ENCODE peak calls at places on chromosomes 2 and 18, in four cellular contexts. Z, O, R and S are unnamed samples. For H3K9me3, the result is how much of the 10 kb centered on the place peaks cover.

GRCh38 chr2:72572501-72572900 is 253.3 kb downstream of the EXOC6B start:
- DNase-seq in Z (no peak), O (no peak), R (no peak), S (no peak)

GRCh38 chr2:184734338-184734737 is 136.0 kb downstream of the ZNF804A start:
- DNase-seq in Z (no peak), O (no peak), R (no peak), S (no peak)

GRCh38 chr2:195863564-195863963 is 205.1 kb downstream of the DNAH7 start:
- DNase-seq in Z (no peak), O (no peak), R (no peak), S (no peak)

GRCh38 chr2:177075254-177075653 is 137.3 kb upstream of the HNRNPA3 start:
- DNase-seq in Z (no peak), O (no peak), R (no peak), S (no peak)

GRCh38 chr18:58148954-58149471 is 105.0 kb downstream of the NEDD4L start:
- DNase-seq in Z (no peak), O (no peak), R (no peak), S (no peak)

GRCh38 chr2:159131267-159131790 is 155.2 kb downstream of the WDSUB1 start:
- DNase-seq in Z (no peak), O (no peak), R (no peak), S (no peak)

GRCh38 chr18:2914185-2914584 is 67.4 kb downstream of the EMILIN2 start:
- DNase-seq in Z (no peak), O (no peak), R (no peak), S (no peak)

GRCh38 chr2:71945133-71945959 is 202.3 kb downstream of the CYP26B1 start:
- DNase-seq in Z (no peak), O (no peak), R (no peak), S (no peak)

GRCh38 chr2:162058973-162059668 is 14.9 kb downstream of the DPP4 start:
- DNase-seq in Z (no peak), O (no peak), R (no peak), S (no peak)

GRCh38 chr18:23380817-23381216 is 72.3 kb upstream of the RIOK3 start:
- DNase-seq in Z (no peak), O (no peak), R (no peak), S (no peak)

GRCh38 chr2:210795506-210795905 is 239.1 kb downstream of the CPS1 start:
- DNase-seq in Z (no peak), O (no peak), R (no peak), S (no peak)

GRCh38 chr2:165876269-165876668 is 77.3 kb downstream of the TTC21B start:
- DNase-seq in Z (no peak), O (no peak), R (no peak), S (no peak)

GRCh38 chr2:75896779-75897366 is 186.2 kb upstream of the GCFC2 start:
- DNase-seq in Z (no peak), O (no peak), R (peak), S (peak)

GRCh38 chr18:56632070-56633022 is 6.0 kb downstream of the TXNL1 start:
- DNase-seq in Z (no peak), O (no peak), R (no peak), S (no peak)

GRCh38 chr2:41598161-41598894 is 449.5 kb upstream of the PKDCC start:
- DNase-seq in Z (no peak), O (no peak), R (no peak), S (no peak)

GRCh38 chr2:190488516-190489220 is 45.9 kb downstream of the NEMP2 start:
- DNase-seq in Z (no peak), O (no peak), R (no peak), S (no peak)

GRCh38 chr2:233556756-233557736 is 9.5 kb downstream of the USP40 start:
- DNase-seq in Z (no peak), O (peak), R (peak), S (peak)

GRCh38 chr2:46942143-46942526 is 26.5 kb upstream of the MCFD2 start:
- DNase-seq in Z (no peak), O (no peak), R (peak), S (peak)

GRCh38 chr2:240247868-240248820 is 107.7 kb upstream of the OTOS start:
- DNase-seq in Z (no peak), O (no peak), R (no peak), S (no peak)

GRCh38 chr18:44741551-44741950 is 60.9 kb downstream of the SETBP1 start:
- DNase-seq in Z (no peak), O (no peak), R (no peak), S (no peak)

GRCh38 chr2:239630618-239631286 is 229.9 kb upstream of the HDAC4 start:
- DNase-seq in Z (no peak), O (peak), R (peak), S (no peak)

GRCh38 chr2:190607657-190608357 is 41.1 kb upstream of the NAB1 start:
- DNase-seq in Z (peak), O (no peak), R (no peak), S (no peak)

GRCh38 chr18:47184419-47185050 is 8.4 kb upstream of the IER3IP1 start:
- DNase-seq in Z (peak), O (no peak), R (peak), S (peak)

GRCh38 chr2:43511199-43511598 is 84.6 kb downstream of the THADA start:
- DNase-seq in Z (no peak), O (no peak), R (no peak), S (no peak)

GRCh38 chr2:71358931-71359671 is 27.5 kb downstream of the ZNF638 start:
- DNase-seq in Z (no peak), O (no peak), R (no peak), S (no peak)

GRCh38 chr2:78201064-78201575 is 678.9 kb upstream of the LRRTM4 start:
- DNase-seq in Z (no peak), O (no peak), R (no peak), S (no peak)

GRCh38 chr2:165144315-165144714 is 59.5 kb downstream of the SCN3A start:
- DNase-seq in Z (no peak), O (no peak), R (no peak), S (peak)

GRCh38 chr2:19987936-19988335 is 2.0 kb downstream of the WDR35 start:
- DNase-seq in Z (no peak), O (no peak), R (no peak), S (peak)

GRCh38 chr2:127644661-127645394 is 1.1 kb upstream of the GPR17 start:
- DNase-seq in Z (no peak), O (no peak), R (no peak), S (no peak)

GRCh38 chr2:88199912-88200682 is 30.0 kb downstream of the THNSL2 start:
- DNase-seq in Z (no peak), O (no peak), R (no peak), S (no peak)

GRCh38 chr2:164458801-164459200 is 162.5 kb downstream of the GRB14 start:
- DNase-seq in Z (no peak), O (no peak), R (no peak), S (no peak)

GRCh38 chr2:100968146-100969145 is 33.6 kb upstream of the RPL31 start:
- DNase-seq in Z (no peak), O (no peak), R (no peak), S (no peak)

GRCh38 chr18:61173579-61173978 is 159.7 kb upstream of the CDH20 start:
- DNase-seq in Z (no peak), O (no peak), R (no peak), S (no peak)

GRCh38 chr18:36412778-36413177 is 115.3 kb downstream of the FHOD3 start:
- DNase-seq in Z (no peak), O (no peak), R (no peak), S (no peak)

GRCh38 chr18:63158676-63159291 is 160.8 kb downstream of the BCL2 start:
- DNase-seq in Z (no peak), O (no peak), R (no peak), S (no peak)

GRCh38 chr18:74420926-74421325 is 36.2 kb downstream of the DIPK1C start:
- DNase-seq in Z (no peak), O (no peak), R (no peak), S (no peak)

GRCh38 chr2:198004921-198005829 is 200.8 kb downstream of the PLCL1 start:
- DNase-seq in Z (no peak), O (no peak), R (no peak), S (no peak)

GRCh38 chr2:80303825-80304521 is 579 bp downstream of the LRRTM1 start:
- DNase-seq in Z (no peak), O (no peak), R (no peak), S (no peak)

GRCh38 chr2:80303006-80303741 is 1.4 kb downstream of the LRRTM1 start:
- DNase-seq in Z (no peak), O (no peak), R (no peak), S (no peak)

GRCh38 chr2:80302465-80303005 is 2.0 kb downstream of the LRRTM1 start:
- DNase-seq in Z (no peak), O (no peak), R (no peak), S (no peak)

GRCh38 chr2:80300346-80300745 is 4.2 kb downstream of the LRRTM1 start:
- DNase-seq in Z (no peak), O (no peak), R (no peak), S (no peak)

DNA sequence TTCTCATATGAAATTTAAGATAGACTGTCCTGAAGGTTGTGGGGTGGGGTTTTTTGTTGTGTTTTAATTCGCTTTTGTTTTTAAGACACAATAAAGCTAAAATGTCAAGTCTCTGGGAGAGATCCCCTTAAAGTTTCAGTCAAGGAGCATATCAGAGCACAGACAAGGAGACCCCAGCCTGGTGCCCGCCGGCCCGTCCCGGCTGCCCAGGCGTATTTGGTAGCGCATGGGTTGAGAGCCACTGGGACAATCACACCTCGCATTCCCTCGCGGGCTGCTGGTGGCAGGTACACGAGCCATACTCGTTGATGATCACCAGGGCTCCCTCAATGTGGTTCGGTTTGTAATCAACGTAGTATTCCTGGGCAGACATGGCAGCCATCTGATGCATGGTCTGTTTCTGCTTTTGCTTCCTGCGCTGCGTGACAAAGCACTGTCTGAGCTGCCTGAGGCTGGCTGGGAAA is 2.5 kb downstream of the LRRTM1 start:
- DNase-seq in Z (no peak), O (no peak), R (no peak), S (no peak)
- H2AFZ ChIP-seq in Z (no peak), O (no peak), R (no peak), S (no peak)

DNA sequence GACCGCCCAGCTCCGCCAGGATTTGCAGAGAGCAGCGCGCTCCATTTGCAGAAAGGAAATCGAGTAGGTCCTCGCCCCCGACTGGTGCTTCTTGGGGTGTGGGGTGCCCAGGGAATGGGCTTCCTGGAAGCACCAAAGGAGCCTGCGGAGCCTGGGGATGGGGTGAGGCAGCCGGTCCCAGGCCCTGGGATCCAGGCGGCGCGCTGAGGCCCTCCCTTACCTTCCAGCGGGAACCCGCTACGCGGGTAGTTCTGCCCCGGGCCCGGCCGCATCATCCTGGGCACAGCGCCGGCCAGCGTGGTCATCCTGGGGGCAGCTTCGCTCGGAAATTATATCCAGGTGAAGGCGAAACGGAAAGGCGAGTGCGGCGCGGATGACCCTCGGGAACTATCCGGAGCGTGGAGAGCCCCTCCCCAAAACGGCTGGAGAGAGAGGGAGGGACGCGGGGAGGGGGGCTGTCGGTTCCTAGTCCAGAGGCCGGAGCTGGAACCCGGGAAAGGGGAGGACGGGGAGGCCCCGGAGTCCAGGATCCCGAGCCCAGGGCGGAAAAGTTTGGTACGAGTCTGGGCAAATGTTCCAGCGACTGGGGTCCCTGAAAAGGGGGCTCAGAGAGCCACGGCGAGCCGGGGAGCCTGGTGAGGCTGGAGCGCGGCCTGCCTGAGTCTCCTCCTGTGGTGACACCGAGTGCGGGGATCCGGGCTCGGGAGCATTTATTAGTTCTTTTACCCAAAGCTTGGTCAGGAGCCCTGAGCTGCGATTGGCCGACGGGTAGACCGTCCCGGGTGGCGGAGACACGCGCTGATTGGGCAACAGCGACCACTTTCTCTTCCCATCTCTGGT is at the start of gene PAX3:
- DNase-seq in Z (no peak), O (no peak), R (no peak), S (no peak)
- H3K9me3 ChIP-seq in Z (under half), O (under half), R (under half), S (under half)

DNA sequence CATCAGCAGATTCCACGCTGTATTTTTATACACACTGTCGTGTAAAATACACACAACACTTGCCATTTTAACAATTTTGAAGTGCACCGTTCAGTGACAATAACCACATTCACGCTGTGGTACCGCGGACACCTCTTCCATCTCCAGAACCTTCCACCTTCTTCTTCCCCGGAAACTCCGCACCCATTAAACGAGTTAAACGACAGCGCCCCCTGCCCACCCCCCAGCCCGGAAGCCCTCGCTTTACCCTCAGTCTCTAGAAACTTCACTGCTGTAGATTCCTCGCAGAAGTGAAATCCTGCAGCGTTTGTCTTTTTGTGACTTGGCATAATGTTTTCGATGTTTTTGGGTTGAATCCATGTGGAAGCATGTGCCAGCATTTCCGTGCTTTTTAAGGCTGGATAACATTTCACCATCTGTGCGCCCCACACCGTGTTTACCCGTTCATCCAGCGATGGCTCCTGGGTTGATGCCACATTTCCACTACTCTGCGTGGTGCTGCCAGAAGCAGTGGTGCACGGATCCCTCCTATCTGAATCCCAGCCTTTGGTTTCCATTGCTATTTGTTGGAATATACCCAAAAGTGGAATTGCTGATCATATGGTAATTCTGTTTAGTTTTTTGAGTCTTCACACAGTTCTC is 32.1 kb upstream of the TMEM18 start:
- DNase-seq in Z (no peak), O (no peak), R (no peak), S (no peak)
- H2AFZ ChIP-seq in Z (no peak), O (no peak), R (no peak), S (no peak)

GRCh38 chr2:144511222-144511855 is 8.6 kb downstream of the ZEB2 start:
- DNase-seq in Z (no peak), O (no peak), R (no peak), S (no peak)
- H3K9me3 ChIP-seq in Z (under half), O (under half), R (under half), S (under half)

GRCh38 chr2:148810081-148810480 is 64.9 kb upstream of the KIF5C start:
- DNase-seq in Z (no peak), O (no peak), R (no peak), S (no peak)

GRCh38 chr2:148813603-148814065 is 61.4 kb upstream of the KIF5C start:
- DNase-seq in Z (no peak), O (no peak), R (no peak), S (peak)

GRCh38 chr2:148814853-148815419 is 60.1 kb upstream of the KIF5C start:
- DNase-seq in Z (no peak), O (no peak), R (no peak), S (no peak)

GRCh38 chr2:148814143-148814852 is 60.7 kb upstream of the KIF5C start:
- DNase-seq in Z (no peak), O (no peak), R (no peak), S (no peak)

DNA sequence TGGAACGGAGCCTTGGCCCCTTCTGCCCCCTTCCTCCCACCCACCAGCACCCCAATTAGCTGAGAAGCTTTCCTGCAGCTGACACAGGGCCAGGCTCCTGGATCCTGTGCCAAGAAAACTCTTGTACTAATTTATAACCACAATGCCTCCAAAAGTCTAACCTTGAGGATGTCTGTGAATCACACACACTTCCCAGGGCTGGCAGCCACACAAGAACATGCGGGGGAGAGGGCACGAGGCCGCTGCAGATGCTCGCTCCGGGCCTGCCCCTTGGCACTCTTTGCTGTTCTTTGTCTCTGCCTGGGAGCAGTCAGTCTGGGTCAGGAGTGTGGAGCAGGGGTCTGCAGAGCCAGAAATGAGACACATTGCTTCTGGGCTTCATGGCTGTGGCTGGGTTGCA is 62.7 kb upstream of the KIF5C start:
- DNase-seq in Z (no peak), O (no peak), R (no peak), S (no peak)
- H2AFZ ChIP-seq in Z (no peak), O (no peak), R (no peak), S (no peak)

GRCh38 chr2:62501794-62502500 is 4.0 kb downstream of the TMEM17 start:
- DNase-seq in Z (no peak), O (peak), R (no peak), S (no peak)
- H3K9me3 ChIP-seq in Z (under half), O (under half), R (under half), S (under half)